ENCODE peak calls at places on chromosome 12, in four cellular contexts. H is mammary epithelial cell, B is prostate gland, T is left lung. A is an unnamed sample.

GRCh38 chr12:3315201-3315661 is 175.8 kb upstream of the PRMT8 start:
- DNase-seq in H (peak), B (peak), T (no peak), A (peak)

GRCh38 chr12:62715086-62715786 is 219.7 kb downstream of the PPM1H start:
- DNase-seq in H (no peak), B (no peak), T (no peak), A (no peak)

GRCh38 chr12:6169107-6169440 is 31.1 kb upstream of the CD9 start:
- DNase-seq in H (no peak), B (no peak), T (no peak), A (no peak)

GRCh38 chr12:4579305-4580097 is 17.5 kb downstream of the DYRK4 start:
- DNase-seq in H (no peak), B (no peak), T (no peak), A (no peak)

GRCh38 chr12:26471560-26471959 is 276.2 kb downstream of the SSPN start:
- DNase-seq in H (peak), B (no peak), T (peak), A (no peak)

GRCh38 chr12:39946361-39946948 is 159.4 kb downstream of the SLC2A13 start:
- DNase-seq in H (peak), B (no peak), T (no peak), A (no peak)

GRCh38 chr12:38502016-38502415 is 185.4 kb downstream of the ALG10B start:
- DNase-seq in H (peak), B (no peak), T (no peak), A (no peak)

GRCh38 chr12:32419520-32419960 is 20.2 kb downstream of the FGD4 start:
- DNase-seq in H (peak), B (no peak), T (peak), A (no peak)

GRCh38 chr12:28936221-28936620 is 212.9 kb upstream of the FAR2 start:
- DNase-seq in H (no peak), B (no peak), T (no peak), A (no peak)

GRCh38 chr12:65875635-65876034 is 51.4 kb downstream of the HMGA2 start:
- DNase-seq in H (no peak), B (no peak), T (no peak), A (no peak)

GRCh38 chr12:6058481-6059161 is 65.8 kb downstream of the VWF start:
- DNase-seq in H (no peak), B (no peak), T (no peak), A (no peak)

GRCh38 chr12:93569301-93569655 is 3.2 kb upstream of the SOCS2 start:
- DNase-seq in H (no peak), B (no peak), T (no peak), A (no peak)

GRCh38 chr12:18389820-18390219 is 128.5 kb downstream of the PIK3C2G start:
- DNase-seq in H (no peak), B (no peak), T (no peak), A (no peak)

GRCh38 chr12:55696796-55697462 is 10.8 kb downstream of the ITGA7 start:
- DNase-seq in H (no peak), B (no peak), T (peak), A (no peak)

GRCh38 chr12:43836455-43836989 is 641 bp downstream of the TMEM117 start:
- DNase-seq in H (no peak), B (no peak), T (no peak), A (no peak)

GRCh38 chr12:30278401-30278800 is 417.3 kb downstream of the IPO8 start:
- DNase-seq in H (no peak), B (no peak), T (no peak), A (no peak)

GRCh38 chr12:81502912-81503695 is 256.0 kb downstream of the PPFIA2 start:
- DNase-seq in H (peak), B (no peak), T (no peak), A (no peak)

GRCh38 chr12:6180300-6181051 is 19.7 kb upstream of the CD9 start:
- DNase-seq in H (peak), B (no peak), T (peak), A (peak)

GRCh38 chr12:93777249-93777648 is 100.1 kb downstream of the CRADD start:
- DNase-seq in H (no peak), B (no peak), T (no peak), A (no peak)

GRCh38 chr12:22631863-22632463 is 7.0 kb downstream of the ETNK1 start:
- DNase-seq in H (no peak), B (no peak), T (no peak), A (no peak)

GRCh38 chr12:43758247-43758727 is 303 bp downstream of the PUS7L start:
- DNase-seq in H (no peak), B (peak), T (peak), A (peak)

GRCh38 chr12:78887008-78887407 is 22.4 kb downstream of the SYT1 start:
- DNase-seq in H (peak), B (no peak), T (no peak), A (no peak)

GRCh38 chr12:88703790-88704189 is 123.5 kb upstream of the KITLG start:
- DNase-seq in H (peak), B (no peak), T (no peak), A (no peak)

GRCh38 chr12:91074068-91074819 is 16.4 kb upstream of the KERA start:
- DNase-seq in H (no peak), B (no peak), T (no peak), A (no peak)

GRCh38 chr12:40834321-40834720 is 142.1 kb downstream of the CNTN1 start:
- DNase-seq in H (no peak), B (no peak), T (no peak), A (no peak)

GRCh38 chr12:129973236-129973961 is 69.6 kb upstream of the TMEM132D start:
- DNase-seq in H (no peak), B (no peak), T (no peak), A (no peak)

GRCh38 chr12:100721193-100721592 is 73.4 kb upstream of the ANO4 start:
- DNase-seq in H (no peak), B (no peak), T (no peak), A (no peak)

GRCh38 chr12:26741828-26742227 is 91.2 kb downstream of the ITPR2 start:
- DNase-seq in H (no peak), B (no peak), T (no peak), A (no peak)

GRCh38 chr12:107598906-107599305 is 86.7 kb upstream of the PWP1 start:
- DNase-seq in H (no peak), B (no peak), T (no peak), A (no peak)

GRCh38 chr12:130879212-130879686 is 7.4 kb downstream of the RAN start:
- DNase-seq in H (no peak), B (no peak), T (no peak), A (no peak)

GRCh38 chr12:88889326-88890110 is 309.2 kb upstream of the KITLG start:
- DNase-seq in H (peak), B (no peak), T (no peak), A (no peak)

GRCh38 chr12:7042847-7043246 is 17.7 kb upstream of the C1S start:
- DNase-seq in H (peak), B (no peak), T (no peak), A (no peak)

GRCh38 chr12:905273-906076 is 44.0 kb downstream of the RAD52 start:
- DNase-seq in H (no peak), B (no peak), T (no peak), A (no peak)

GRCh38 chr12:45234134-45234865 is 18.4 kb downstream of the ANO6 start:
- DNase-seq in H (peak), B (peak), T (no peak), A (no peak)

GRCh38 chr12:76311796-76312195 is 36.4 kb downstream of the BBS10 start:
- DNase-seq in H (peak), B (no peak), T (no peak), A (no peak)

GRCh38 chr12:7092229-7092985 is at the start of gene C1R:
- DNase-seq in H (peak), B (peak), T (peak), A (peak)

GRCh38 chr12:90027889-90028570 is 319.4 kb upstream of the ATP2B1 start:
- DNase-seq in H (peak), B (no peak), T (no peak), A (no peak)

GRCh38 chr12:118751355-118751754 is 230.0 kb upstream of the SRRM4 start:
- DNase-seq in H (no peak), B (no peak), T (no peak), A (no peak)

GRCh38 chr12:118748478-118749380 is 232.6 kb upstream of the SRRM4 start:
- DNase-seq in H (no peak), B (no peak), T (no peak), A (no peak)

GRCh38 chr12:118747771-118748170 is 233.6 kb upstream of the SRRM4 start:
- DNase-seq in H (no peak), B (no peak), T (no peak), A (no peak)

GRCh38 chr12:118749656-118750055 is 231.7 kb upstream of the SRRM4 start:
- DNase-seq in H (no peak), B (no peak), T (no peak), A (no peak)

DNA sequence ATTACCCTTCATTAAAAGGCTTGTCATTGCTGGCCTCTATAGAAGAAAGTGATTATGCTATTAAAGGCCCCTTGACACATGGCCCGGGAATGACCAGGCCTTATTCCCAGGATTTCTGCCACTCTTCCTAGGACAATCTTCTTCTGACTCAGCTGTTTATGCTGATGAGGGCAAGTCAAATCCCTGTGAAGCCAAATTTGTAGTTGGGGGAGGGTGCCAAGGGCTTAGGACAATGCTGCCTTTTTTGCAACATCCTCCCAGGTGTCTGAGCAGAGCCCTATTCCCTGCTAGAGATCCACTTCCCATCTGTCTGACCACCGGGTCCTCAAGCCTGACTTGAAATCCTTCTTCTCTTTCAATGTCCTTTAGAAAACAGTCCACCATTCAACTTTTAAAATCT is 230.7 kb upstream of the SRRM4 start:
- DNase-seq in H (no peak), B (no peak), T (no peak), A (no peak)
- H3K27ac ChIP-seq in H (no peak), B (no peak), T (no peak), A (no peak)

GRCh38 chr12:2154521-2154920 is 101.7 kb downstream of the CACNA1C start:
- DNase-seq in H (no peak), B (no peak), T (no peak), A (no peak)

GRCh38 chr12:2149091-2149490 is 96.3 kb downstream of the CACNA1C start:
- DNase-seq in H (no peak), B (no peak), T (no peak), A (no peak)

GRCh38 chr12:2156333-2156732 is 103.5 kb downstream of the CACNA1C start:
- DNase-seq in H (no peak), B (no peak), T (no peak), A (no peak)

GRCh38 chr12:2154050-2154449 is 101.3 kb downstream of the CACNA1C start:
- DNase-seq in H (no peak), B (no peak), T (no peak), A (no peak)

GRCh38 chr12:2152134-2152533 is 99.3 kb downstream of the CACNA1C start:
- DNase-seq in H (no peak), B (no peak), T (no peak), A (no peak)
- TF ChIP-seq CTCF in H (no peak), B (no peak), T (no peak), A (no peak)

DNA sequence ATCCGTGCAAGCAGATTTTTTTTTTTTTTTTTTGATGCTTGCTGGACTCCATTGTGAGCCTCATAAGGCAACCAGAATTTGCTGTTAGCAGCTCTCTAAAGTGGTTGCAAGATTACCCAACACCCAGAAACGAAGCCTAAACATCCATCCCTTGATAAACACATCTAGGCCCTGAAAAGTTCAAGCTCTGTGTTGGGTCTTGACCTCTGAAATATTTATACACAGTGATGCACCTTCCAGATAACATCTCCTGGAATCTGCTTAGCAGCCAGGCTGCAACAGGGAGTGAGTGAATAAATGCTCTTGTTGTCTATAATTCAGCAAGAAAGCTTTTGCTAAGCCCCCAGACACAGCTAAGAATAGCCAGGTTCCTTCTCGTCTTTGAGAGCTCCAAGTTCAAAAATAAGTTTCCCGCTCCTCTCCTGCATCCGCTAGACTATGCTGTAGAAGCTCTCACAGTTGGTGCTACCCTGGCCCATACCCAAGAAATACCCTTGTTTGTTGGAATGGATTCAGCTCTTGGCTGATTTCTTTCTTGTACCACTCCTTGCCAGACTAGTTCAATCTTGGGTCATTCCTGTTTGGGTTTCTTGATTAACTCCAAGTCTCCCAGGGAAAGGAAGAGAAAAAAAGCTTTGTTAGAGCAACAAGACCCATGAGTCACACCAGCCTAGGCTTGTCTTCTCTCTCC is 610.6 kb upstream of the TBX3 start:
- DNase-seq in H (peak), B (peak), T (no peak), A (no peak)
- H3K27ac ChIP-seq in H (no peak), B (no peak), T (no peak), A (no peak)

GRCh38 chr12:14651371-14651770 is 45.0 kb downstream of the GUCY2C start:
- DNase-seq in H (no peak), B (no peak), T (no peak), A (no peak)

GRCh38 chr12:14655284-14655683 is 41.1 kb downstream of the GUCY2C start:
- DNase-seq in H (no peak), B (no peak), T (no peak), A (no peak)

GRCh38 chr12:14654842-14655241 is 41.6 kb downstream of the GUCY2C start:
- DNase-seq in H (no peak), B (no peak), T (no peak), A (no peak)

GRCh38 chr12:14654416-14654815 is 42.0 kb downstream of the GUCY2C start:
- DNase-seq in H (no peak), B (no peak), T (no peak), A (no peak)

GRCh38 chr12:14656846-14657245 is 39.6 kb downstream of the GUCY2C start:
- DNase-seq in H (no peak), B (no peak), T (no peak), A (no peak)
- TF ChIP-seq CTCF in H (no peak), B (no peak), T (no peak), A (no peak)

DNA sequence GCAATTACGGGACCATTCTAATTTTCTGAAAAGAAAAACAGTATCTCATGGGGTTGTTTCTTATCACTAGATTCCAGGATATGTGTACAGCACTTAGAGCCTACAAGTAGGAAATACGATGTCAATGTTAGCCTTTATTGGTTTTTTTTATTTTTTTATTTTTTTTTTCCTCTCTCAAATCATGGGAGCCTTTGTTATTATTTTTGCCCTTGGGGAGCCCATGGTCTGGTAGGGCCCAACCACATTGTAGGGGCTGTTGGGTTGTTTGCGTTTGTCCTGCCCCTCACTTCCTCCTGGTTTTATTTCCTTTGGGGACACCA is 5.9 kb downstream of the MORN3 start:
- DNase-seq in H (no peak), B (no peak), T (no peak), A (no peak)
- H3K27ac ChIP-seq in H (no peak), B (no peak), T (no peak), A (no peak)

GRCh38 chr12:68237068-68237467 is 11.5 kb upstream of the IL26 start:
- DNase-seq in H (no peak), B (no peak), T (no peak), A (no peak)
- TF ChIP-seq CTCF in H (peak), B (no peak), T (no peak), A (no peak)

DNA sequence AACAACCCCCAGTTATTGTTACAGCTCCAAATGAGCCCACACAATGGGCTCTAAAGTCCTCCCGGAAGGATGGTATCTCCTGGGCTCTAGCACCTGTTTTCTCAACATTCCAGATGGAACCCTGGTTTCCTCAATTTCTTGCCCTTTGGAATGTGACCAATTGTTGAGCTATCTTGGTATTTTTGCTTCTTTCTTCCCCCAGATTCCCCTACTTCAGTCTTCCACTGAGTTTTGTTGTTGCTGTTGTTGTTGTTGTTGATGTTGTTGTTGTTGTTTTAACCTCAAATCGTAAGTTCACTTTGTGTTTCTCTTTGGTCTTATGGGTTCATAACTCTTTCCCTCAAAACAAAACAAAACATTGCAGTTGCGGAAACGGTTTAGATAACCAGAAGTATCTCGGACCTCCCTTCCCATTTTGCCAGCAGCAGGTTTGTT is 788 bp upstream of the DDX23 start:
- DNase-seq in H (no peak), B (no peak), T (no peak), A (no peak)
- H3K27ac ChIP-seq in H (no peak), B (peak), T (peak), A (peak)

DNA sequence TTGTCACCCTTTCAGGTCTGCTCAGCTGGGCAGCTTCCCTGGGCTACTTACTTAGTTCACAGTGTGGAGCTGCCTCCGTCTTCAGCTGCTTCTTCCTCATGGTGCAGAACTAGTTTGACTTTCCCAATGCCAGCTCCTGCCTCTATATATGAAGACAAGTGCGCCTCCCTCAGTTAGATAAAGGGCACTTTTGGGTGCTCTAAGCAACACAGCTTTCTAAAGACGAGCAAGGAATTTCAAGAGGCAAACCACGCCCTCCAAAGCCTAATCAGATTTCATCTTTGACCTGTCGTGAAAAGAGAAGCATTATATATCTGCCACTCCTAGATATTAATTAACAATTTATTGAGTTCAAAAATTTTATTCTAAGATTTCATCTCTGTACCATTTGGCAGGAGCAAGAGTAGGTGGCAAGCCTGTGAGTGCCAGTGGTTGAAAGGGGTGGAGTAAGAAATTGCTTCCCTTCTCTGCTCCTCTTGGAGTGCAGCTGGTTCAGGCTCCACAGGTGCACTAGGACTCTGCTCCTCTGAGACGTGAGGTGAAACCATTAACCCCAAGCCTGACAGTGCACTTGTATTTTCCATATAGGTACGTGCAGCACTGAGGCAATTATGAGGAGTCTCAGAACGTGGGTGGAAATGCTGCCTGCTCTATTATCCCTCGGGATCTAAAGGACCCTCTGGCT is 2.1 kb upstream of the SLC11A2 start:
- DNase-seq in H (peak), B (peak), T (peak), A (no peak)
- TF ChIP-seq CTCF in H (peak), B (peak), T (peak), A (no peak)